ENCODE peak calls at places on chromosome 5, in nine cellular contexts. M is CD8-positive, alpha-beta memory T cell; T is A549; X is psoas muscle; G is tibial nerve; S is spleen; E is heart left ventricle; N is esophagus muscularis mucosa; H is aorta. F is an unnamed sample.

GRCh38 chr5:123856736-123857135 is 344.8 kb downstream of the CSNK1G3 start:
- DNase-seq in N (no peak), M (no peak), T (no peak), S (no peak), H (no peak), G (no peak), X (no peak), E (no peak), F (no peak)

GRCh38 chr5:9782806-9783560 is 152.8 kb upstream of the TAS2R1 start:
- DNase-seq in E (no peak), M (no peak), T (no peak), H (no peak), X (no peak), N (no peak), G (no peak), S (no peak), F (peak; percentile 31)

GRCh38 chr5:76548525-76549229 is 74.5 kb downstream of the F2RL2 start:
- DNase-seq in X (no peak), G (no peak), N (no peak), H (no peak), T (no peak), E (no peak), M (no peak), S (no peak), F (no peak)

GRCh38 chr5:168706655-168707069 is 127.5 kb upstream of the PANK3 start:
- DNase-seq in S (no peak), M (no peak), N (no peak), G (no peak), X (no peak), E (no peak), H (peak; percentile 78), T (peak; percentile 36), F (no peak)

GRCh38 chr5:130386155-130386554 is 481.9 kb downstream of the CHSY3 start:
- DNase-seq in S (no peak), G (no peak), X (no peak), M (no peak), T (no peak), H (no peak), N (no peak), E (no peak), F (no peak)

GRCh38 chr5:68147659-68148058 is 67.9 kb upstream of the PIK3R1 start:
- DNase-seq in X (no peak), G (no peak), T (no peak), N (no peak), M (no peak), E (no peak), H (no peak), S (no peak), F (no peak)

GRCh38 chr5:39149966-39150365 is 69.4 kb downstream of the FYB1 start:
- DNase-seq in H (no peak), E (no peak), X (no peak), T (no peak), N (no peak), S (no peak), M (no peak), G (no peak), F (no peak)

GRCh38 chr5:122182491-122182921 is 53.2 kb downstream of the ZNF474 start:
- DNase-seq in S (no peak), X (no peak), G (no peak), T (no peak), M (no peak), N (no peak), E (peak; percentile 35), H (peak; percentile 73), F (peak; percentile 61)

GRCh38 chr5:42888771-42889170 is 77.1 kb upstream of the SELENOP start:
- DNase-seq in T (no peak), H (no peak), N (no peak), E (no peak), S (no peak), X (no peak), G (no peak), M (no peak), F (no peak)

GRCh38 chr5:28780083-28780692 is 1741.8 kb upstream of the CDH9 start:
- DNase-seq in E (no peak), X (no peak), H (no peak), S (no peak), N (no peak), T (no peak), G (no peak), M (no peak), F (no peak)

GRCh38 chr5:72394688-72395087 is 74.5 kb downstream of the PTCD2 start:
- DNase-seq in S (no peak), M (no peak), N (no peak), E (no peak), T (no peak), G (no peak), X (no peak), H (no peak), F (no peak)

GRCh38 chr5:53167836-53168235 is 58.3 kb upstream of the MOCS2 start:
- DNase-seq in X (peak; percentile 73), N (no peak), S (no peak), H (no peak), T (no peak), M (no peak), G (peak; percentile 77), E (peak; percentile 41), F (no peak)

GRCh38 chr5:143699121-143699520 is 112.8 kb upstream of the HMHB1 start:
- DNase-seq in S (no peak), G (no peak), E (no peak), T (no peak), M (no peak), X (no peak), N (peak; percentile 26), H (no peak), F (no peak)

GRCh38 chr5:10704949-10705621 is 55.9 kb downstream of the DAP start:
- DNase-seq in H (no peak), X (no peak), G (no peak), T (no peak), M (no peak), E (no peak), S (no peak), N (no peak), F (no peak)

GRCh38 chr5:57338068-57338848 is 144.4 kb downstream of the ACTBL2 start:
- DNase-seq in N (no peak), M (no peak), X (no peak), T (peak; percentile 25), H (no peak), E (no peak), S (no peak), G (no peak), F (no peak)

GRCh38 chr5:87191645-87192044 is 76.0 kb upstream of the RASA1 start:
- DNase-seq in N (no peak), G (no peak), M (no peak), H (no peak), S (no peak), T (no peak), X (no peak), E (no peak), F (no peak)

GRCh38 chr5:1343315-1343751 is 1.6 kb downstream of the CLPTM1L start:
- DNase-seq in S (peak; percentile 74), H (peak; percentile 47), G (no peak), M (no peak), N (no peak), E (no peak), X (peak; percentile 44), T (no peak), F (no peak)
- H3K4me3 ChIP-seq in S (peak overlapping the region; percentile 92), H (no peak overlapping the region), G (no peak overlapping the region), M (no peak overlapping the region), N (peak overlapping the region; percentile 80), E (peak overlapping the region; percentile 100), X (peak overlapping the region; percentile 97), T (peak overlapping the region; percentile 92), F (no peak overlapping the region)

GRCh38 chr5:135246605-135246922 is 152.5 kb downstream of the MACROH2A1 start:
- DNase-seq in S (peak; percentile 34), H (no peak), G (no peak), M (no peak), N (peak; percentile 64), E (no peak), T (no peak), X (no peak), F (no peak)
- H3K4me1 ChIP-seq in S (peaks cover 6% of the 10 kb centered on the region), H (peaks cover under 1% of the 10 kb centered on the region), G (no peaks in the 10 kb centered on the region), M (no peaks in the 10 kb centered on the region), N (peaks cover 69% of the 10 kb centered on the region), E (peaks cover 37% of the 10 kb centered on the region), T (peaks cover 69% of the 10 kb centered on the region), X (peaks cover 54% of the 10 kb centered on the region), F (no peaks in the 10 kb centered on the region)

DNA sequence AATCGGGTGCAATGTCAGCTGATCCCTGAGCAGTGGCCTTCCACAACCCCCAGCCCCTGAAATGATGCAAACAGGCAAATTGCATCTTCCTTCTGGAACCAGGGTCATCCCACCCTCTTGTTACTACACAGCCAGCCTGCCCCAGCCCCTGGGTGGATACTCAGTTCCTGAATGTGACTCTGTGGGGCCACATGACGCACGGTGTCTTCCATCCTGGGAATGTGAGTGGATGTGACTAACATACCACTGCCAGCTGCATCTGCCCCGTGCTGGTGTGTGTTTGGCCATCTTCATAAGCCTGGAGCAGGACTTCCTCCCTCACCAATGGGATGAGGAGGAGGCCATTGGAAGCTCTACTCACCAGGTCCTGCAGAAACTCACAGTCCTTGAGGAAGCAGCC is 257.9 kb upstream of the ADAMTS16 start:
- DNase-seq in X (no peak), G (no peak), M (no peak), H (no peak), N (no peak), E (no peak), S (no peak), T (no peak), F (no peak)
- H3K9me3 ChIP-seq in X (no peaks in the 10 kb centered on the region), G (no peaks in the 10 kb centered on the region), M (no peaks in the 10 kb centered on the region), H (no peaks in the 10 kb centered on the region), N (no peaks in the 10 kb centered on the region), E (no peaks in the 10 kb centered on the region), S (no peaks in the 10 kb centered on the region), T (no peaks in the 10 kb centered on the region), F (no peaks in the 10 kb centered on the region)

GRCh38 chr5:77974576-77974975 is 198.4 kb upstream of the TBCA start:
- DNase-seq in M (no peak), T (no peak), E (no peak), X (no peak), H (no peak), S (no peak), G (no peak), N (no peak), F (no peak)

GRCh38 chr5:77971965-77972544 is 195.9 kb upstream of the TBCA start:
- DNase-seq in N (no peak), T (no peak), X (no peak), H (no peak), E (no peak), S (no peak), G (no peak), M (no peak), F (no peak)

GRCh38 chr5:77972545-77973252 is 196.6 kb upstream of the TBCA start:
- DNase-seq in E (no peak), M (no peak), S (peak; percentile 80), N (no peak), X (no peak), G (no peak), T (no peak), H (no peak), F (no peak)

GRCh38 chr5:77970891-77971290 is 194.8 kb upstream of the TBCA start:
- DNase-seq in E (no peak), G (no peak), M (no peak), H (no peak), X (no peak), T (no peak), N (no peak), S (no peak), F (no peak)

DNA sequence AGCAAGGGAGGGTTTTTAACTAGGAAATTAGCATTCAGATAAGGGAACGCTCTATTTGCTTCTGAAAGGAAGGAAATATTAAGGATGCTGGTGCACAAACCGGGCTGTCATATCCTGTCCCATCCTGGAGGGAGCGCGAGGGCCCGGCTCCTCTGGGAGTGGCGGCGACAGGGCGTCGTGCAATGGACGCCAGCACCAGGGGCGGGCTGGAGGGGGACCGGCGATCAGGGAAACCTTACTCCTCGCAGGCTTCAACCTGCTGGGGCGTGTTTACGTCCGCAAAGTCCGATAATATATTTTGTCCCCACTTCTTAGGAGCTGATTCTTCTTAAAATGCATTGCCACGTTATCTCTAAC is 197.1 kb upstream of the TBCA start:
- DNase-seq in M (no peak), T (no peak), S (no peak), N (no peak), H (no peak), G (no peak), E (no peak), X (no peak), F (no peak)
- H3K4me3 ChIP-seq in M (no peak overlapping the region), T (no peak overlapping the region), S (peak overlapping the region; percentile 44), N (peak overlapping the region; percentile 41), H (no peak overlapping the region), G (no peak overlapping the region), E (peak overlapping the region; percentile 45), X (peak overlapping the region; percentile 49), F (no peak overlapping the region)